ENCODE peak calls at places on chromosomes 11 and 22, in seven cellular contexts. One of them, this sample, is unnamed.
A peak's percentile ranks its signal among the peaks of the same experiment; 100 is the strongest.

GRCh38 chr11:26219506-26220117 is 112.3 kb upstream of the ANO3 start:
- DNase-seq in left ventricle myocardium inferior: no peak
- DNase-seq in OCI-LY7: no peak
- DNase-seq in AG10803: no peak
- DNase-seq in astrocyte of the spinal cord: peak; percentile 48
- DNase-seq in CD14-positive monocyte: no peak
- DNase-seq in coronary artery: no peak
- DNase-seq in this sample: no peak

GRCh38 chr11:121634889-121635288 is 182.1 kb upstream of the SORL1-AS1 start:
- DNase-seq in left ventricle myocardium inferior: no peak
- DNase-seq in OCI-LY7: no peak
- DNase-seq in AG10803: peak; percentile 92
- DNase-seq in astrocyte of the spinal cord: peak; percentile 84
- DNase-seq in CD14-positive monocyte: no peak
- DNase-seq in coronary artery: no peak
- DNase-seq in this sample: no peak

GRCh38 chr22:41448189-41448808 is 1.7 kb upstream of the TOB2 start:
- DNase-seq in left ventricle myocardium inferior: peak; percentile 95
- DNase-seq in OCI-LY7: peak; percentile 97
- DNase-seq in AG10803: peak; percentile 99
- DNase-seq in astrocyte of the spinal cord: peak; percentile 100
- DNase-seq in CD14-positive monocyte: peak; percentile 95
- DNase-seq in coronary artery: peak; percentile 98
- DNase-seq in this sample: peak; percentile 95

GRCh38 chr22:40679964-40680818 is 907 bp downstream of the MCHR1 start:
- DNase-seq in left ventricle myocardium inferior: no peak
- DNase-seq in OCI-LY7: no peak
- DNase-seq in AG10803: peak; percentile 58
- DNase-seq in astrocyte of the spinal cord: no peak
- DNase-seq in CD14-positive monocyte: no peak
- DNase-seq in coronary artery: no peak
- DNase-seq in this sample: no peak

GRCh38 chr11:47002366-47002765 is 65.8 kb downstream of the CSTPP1 start:
- DNase-seq in left ventricle myocardium inferior: no peak
- DNase-seq in OCI-LY7: peak; percentile 55
- DNase-seq in AG10803: no peak
- DNase-seq in astrocyte of the spinal cord: no peak
- DNase-seq in CD14-positive monocyte: no peak
- DNase-seq in coronary artery: no peak
- DNase-seq in this sample: no peak

GRCh38 chr11:121654506-121655480 is 202.0 kb upstream of the SORL1-AS1 start:
- DNase-seq in left ventricle myocardium inferior: no peak
- DNase-seq in OCI-LY7: no peak
- DNase-seq in AG10803: peak; percentile 77
- DNase-seq in astrocyte of the spinal cord: no peak
- DNase-seq in CD14-positive monocyte: no peak
- DNase-seq in coronary artery: no peak
- DNase-seq in this sample: no peak

GRCh38 chr11:63573881-63574855 is 11.0 kb upstream of the PLAAT2 start:
- DNase-seq in left ventricle myocardium inferior: peak; percentile 26
- DNase-seq in OCI-LY7: peak; percentile 63
- DNase-seq in AG10803: peak; percentile 55
- DNase-seq in astrocyte of the spinal cord: peak; percentile 80
- DNase-seq in CD14-positive monocyte: no peak
- DNase-seq in coronary artery: no peak
- DNase-seq in this sample: no peak

GRCh38 chr22:50258361-50259292 is 2.9 kb downstream of the MAPK12 start:
- DNase-seq in left ventricle myocardium inferior: peak; percentile 59
- DNase-seq in OCI-LY7: no peak
- DNase-seq in AG10803: no peak
- DNase-seq in astrocyte of the spinal cord: no peak
- DNase-seq in CD14-positive monocyte: no peak
- DNase-seq in coronary artery: no peak
- DNase-seq in this sample: no peak

GRCh38 chr22:46089426-46090041 is 60.8 kb upstream of the PPARA start:
- DNase-seq in left ventricle myocardium inferior: peak; percentile 13
- DNase-seq in OCI-LY7: no peak
- DNase-seq in AG10803: no peak
- DNase-seq in astrocyte of the spinal cord: no peak
- DNase-seq in CD14-positive monocyte: no peak
- DNase-seq in coronary artery: peak; percentile 75
- DNase-seq in this sample: peak; percentile 54

GRCh38 chr11:789951-790350 is at the start of gene CEND1:
- DNase-seq in left ventricle myocardium inferior: no peak
- DNase-seq in OCI-LY7: peak; percentile 79
- DNase-seq in AG10803: peak; percentile 41
- DNase-seq in astrocyte of the spinal cord: peak; percentile 38
- DNase-seq in CD14-positive monocyte: no peak
- DNase-seq in coronary artery: no peak
- DNase-seq in this sample: no peak

GRCh38 chr22:20956258-20957117 is 10.6 kb upstream of the AIFM3 start:
- DNase-seq in left ventricle myocardium inferior: no peak
- DNase-seq in OCI-LY7: no peak
- DNase-seq in AG10803: no peak
- DNase-seq in astrocyte of the spinal cord: peak; percentile 31
- DNase-seq in CD14-positive monocyte: no peak
- DNase-seq in coronary artery: no peak
- DNase-seq in this sample: no peak

GRCh38 chr11:44186531-44186930 is 91.1 kb downstream of the EXT2 start:
- DNase-seq in left ventricle myocardium inferior: no peak
- DNase-seq in OCI-LY7: no peak
- DNase-seq in AG10803: no peak
- DNase-seq in astrocyte of the spinal cord: no peak
- DNase-seq in CD14-positive monocyte: no peak
- DNase-seq in coronary artery: no peak
- DNase-seq in this sample: no peak

GRCh38 chr11:64791781-64792291 is 11.2 kb downstream of the MAP4K2 start:
- DNase-seq in left ventricle myocardium inferior: no peak
- DNase-seq in OCI-LY7: no peak
- DNase-seq in AG10803: no peak
- DNase-seq in astrocyte of the spinal cord: no peak
- DNase-seq in CD14-positive monocyte: no peak
- DNase-seq in coronary artery: no peak
- DNase-seq in this sample: peak; percentile 84

GRCh38 chr11:40337118-40337517 is 1122.3 kb downstream of the LRRC4C start:
- DNase-seq in left ventricle myocardium inferior: no peak
- DNase-seq in OCI-LY7: no peak
- DNase-seq in AG10803: no peak
- DNase-seq in astrocyte of the spinal cord: peak; percentile 44
- DNase-seq in CD14-positive monocyte: no peak
- DNase-seq in coronary artery: no peak
- DNase-seq in this sample: no peak

GRCh38 chr22:49951986-49952896 is 8.3 kb upstream of the PIM3 start:
- DNase-seq in left ventricle myocardium inferior: no peak
- DNase-seq in OCI-LY7: no peak
- DNase-seq in AG10803: peak; percentile 88
- DNase-seq in astrocyte of the spinal cord: peak; percentile 52
- DNase-seq in CD14-positive monocyte: no peak
- DNase-seq in coronary artery: no peak
- DNase-seq in this sample: no peak

GRCh38 chr11:370087-370941 is 1.0 kb downstream of the B4GALNT4 start:
- DNase-seq in left ventricle myocardium inferior: no peak
- DNase-seq in OCI-LY7: no peak
- DNase-seq in AG10803: no peak
- DNase-seq in astrocyte of the spinal cord: no peak
- DNase-seq in CD14-positive monocyte: no peak
- DNase-seq in coronary artery: no peak
- DNase-seq in this sample: peak; percentile 77

GRCh38 chr11:130037058-130037457 is 32.6 kb upstream of the APLP2 start:
- DNase-seq in left ventricle myocardium inferior: no peak
- DNase-seq in OCI-LY7: no peak
- DNase-seq in AG10803: peak; percentile 83
- DNase-seq in astrocyte of the spinal cord: peak; percentile 75
- DNase-seq in CD14-positive monocyte: no peak
- DNase-seq in coronary artery: no peak
- DNase-seq in this sample: no peak

GRCh38 chr11:41534861-41535260 is 75.4 kb upstream of the LRRC4C start:
- DNase-seq in left ventricle myocardium inferior: no peak
- DNase-seq in OCI-LY7: no peak
- DNase-seq in AG10803: no peak
- DNase-seq in astrocyte of the spinal cord: no peak
- DNase-seq in CD14-positive monocyte: no peak
- DNase-seq in coronary artery: no peak
- DNase-seq in this sample: no peak

GRCh38 chr22:42964994-42965699 is 49.8 kb downstream of the PACSIN2 start:
- DNase-seq in left ventricle myocardium inferior: no peak
- DNase-seq in OCI-LY7: no peak
- DNase-seq in AG10803: peak; percentile 49
- DNase-seq in astrocyte of the spinal cord: peak; percentile 53
- DNase-seq in CD14-positive monocyte: no peak
- DNase-seq in coronary artery: no peak
- DNase-seq in this sample: no peak

GRCh38 chr22:50186789-50187523 is 1.2 kb downstream of the TRABD start:
- DNase-seq in left ventricle myocardium inferior: no peak
- DNase-seq in OCI-LY7: peak; percentile 57
- DNase-seq in AG10803: peak; percentile 36
- DNase-seq in astrocyte of the spinal cord: peak; percentile 26
- DNase-seq in CD14-positive monocyte: no peak
- DNase-seq in coronary artery: no peak
- DNase-seq in this sample: no peak

GRCh38 chr22:33798401-33798800 is 121.9 kb downstream of the LARGE1 start:
- DNase-seq in left ventricle myocardium inferior: no peak
- DNase-seq in OCI-LY7: no peak
- DNase-seq in AG10803: peak; percentile 16
- DNase-seq in astrocyte of the spinal cord: no peak
- DNase-seq in CD14-positive monocyte: no peak
- DNase-seq in coronary artery: no peak
- DNase-seq in this sample: no peak

GRCh38 chr22:33793464-33793863 is 126.8 kb downstream of the LARGE1 start:
- DNase-seq in left ventricle myocardium inferior: no peak
- DNase-seq in OCI-LY7: no peak
- DNase-seq in AG10803: no peak
- DNase-seq in astrocyte of the spinal cord: no peak
- DNase-seq in CD14-positive monocyte: no peak
- DNase-seq in coronary artery: no peak
- DNase-seq in this sample: no peak

GRCh38 chr22:33792837-33793236 is 127.4 kb downstream of the LARGE1 start:
- DNase-seq in left ventricle myocardium inferior: no peak
- DNase-seq in OCI-LY7: no peak
- DNase-seq in AG10803: peak; percentile 40
- DNase-seq in astrocyte of the spinal cord: no peak
- DNase-seq in CD14-positive monocyte: no peak
- DNase-seq in coronary artery: no peak
- DNase-seq in this sample: no peak

GRCh38 chr22:33796494-33796893 is 123.8 kb downstream of the LARGE1 start:
- DNase-seq in left ventricle myocardium inferior: no peak
- DNase-seq in OCI-LY7: no peak
- DNase-seq in AG10803: no peak
- DNase-seq in astrocyte of the spinal cord: no peak
- DNase-seq in CD14-positive monocyte: no peak
- DNase-seq in coronary artery: no peak
- DNase-seq in this sample: no peak
- TF ChIP-seq CTCF in left ventricle myocardium inferior: no peak
- TF ChIP-seq CTCF in OCI-LY7: peak; percentile 17
- TF ChIP-seq CTCF in AG10803: no peak
- TF ChIP-seq CTCF in astrocyte of the spinal cord: no peak
- TF ChIP-seq CTCF in CD14-positive monocyte: no peak
- TF ChIP-seq CTCF in coronary artery: no peak
- TF ChIP-seq CTCF in this sample: peak; percentile 46

DNA sequence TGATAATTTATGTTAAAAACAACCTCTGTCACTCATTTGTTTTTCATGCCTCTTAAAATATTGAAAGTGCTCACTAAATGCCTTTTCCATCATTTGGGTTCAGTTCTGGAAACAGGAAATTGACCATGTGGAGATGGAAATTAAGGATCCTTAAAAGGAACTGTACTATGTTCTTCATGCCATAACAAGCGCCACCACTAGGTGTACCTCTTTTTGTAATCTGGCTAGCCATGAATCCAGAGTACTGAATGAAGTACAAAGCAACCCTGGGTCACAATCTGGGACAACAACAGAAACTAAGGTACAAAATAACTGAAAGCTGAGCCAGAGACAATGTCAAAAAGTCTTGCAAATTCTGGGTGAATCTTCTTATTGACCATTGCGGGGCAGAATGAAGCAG is 559.1 kb downstream of the FAM181B start:
- DNase-seq in left ventricle myocardium inferior: no peak
- DNase-seq in OCI-LY7: no peak
- DNase-seq in AG10803: no peak
- DNase-seq in astrocyte of the spinal cord: no peak
- DNase-seq in CD14-positive monocyte: no peak
- DNase-seq in coronary artery: no peak
- DNase-seq in this sample: no peak
- TF ChIP-seq CTCF in left ventricle myocardium inferior: peak; percentile 11
- TF ChIP-seq CTCF in OCI-LY7: peak; percentile 67
- TF ChIP-seq CTCF in AG10803: no peak
- TF ChIP-seq CTCF in astrocyte of the spinal cord: peak; percentile 24
- TF ChIP-seq CTCF in CD14-positive monocyte: peak; percentile 12
- TF ChIP-seq CTCF in coronary artery: no peak
- TF ChIP-seq CTCF in this sample: peak; percentile 38

DNA sequence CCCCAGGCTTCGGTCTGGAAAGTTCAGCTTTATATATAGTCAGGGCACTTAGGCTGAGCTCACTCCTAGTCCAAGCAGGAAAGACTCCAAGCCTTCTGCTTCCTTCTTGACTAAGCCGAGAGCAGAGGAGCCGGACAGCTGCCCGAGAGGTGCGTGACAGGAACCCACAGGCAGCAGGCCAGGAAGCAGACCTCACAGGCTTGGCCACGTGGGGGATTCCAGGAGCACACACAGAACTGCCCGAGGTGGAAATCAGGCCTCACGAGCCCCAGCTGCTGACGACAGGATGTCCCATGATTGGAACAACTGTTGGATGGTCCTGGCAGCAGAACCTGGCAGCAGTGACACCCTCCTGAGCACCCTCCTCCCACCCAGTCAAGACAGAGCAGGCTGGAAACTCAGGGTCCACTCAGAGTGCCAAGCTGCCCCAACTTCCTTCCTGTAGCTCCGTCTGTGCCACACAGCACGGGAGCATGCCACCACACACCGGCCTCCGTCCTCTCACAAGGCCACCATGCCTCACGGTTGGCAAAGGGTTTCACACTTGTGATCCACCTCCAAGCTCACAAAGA is 5.4 kb downstream of the PLA2G6 start:
- DNase-seq in left ventricle myocardium inferior: peak; percentile 86
- DNase-seq in OCI-LY7: no peak
- DNase-seq in AG10803: peak; percentile 95
- DNase-seq in astrocyte of the spinal cord: peak; percentile 76
- DNase-seq in CD14-positive monocyte: peak; percentile 77
- DNase-seq in coronary artery: peak; percentile 72
- DNase-seq in this sample: no peak
- TF ChIP-seq CTCF in left ventricle myocardium inferior: no peak
- TF ChIP-seq CTCF in OCI-LY7: no peak
- TF ChIP-seq CTCF in AG10803: no peak
- TF ChIP-seq CTCF in astrocyte of the spinal cord: no peak
- TF ChIP-seq CTCF in CD14-positive monocyte: no peak
- TF ChIP-seq CTCF in coronary artery: no peak
- TF ChIP-seq CTCF in this sample: no peak

GRCh38 chr11:13534358-13534757 is 38.6 kb upstream of the PTH start:
- DNase-seq in left ventricle myocardium inferior: no peak
- DNase-seq in OCI-LY7: no peak
- DNase-seq in AG10803: no peak
- DNase-seq in astrocyte of the spinal cord: no peak
- DNase-seq in CD14-positive monocyte: no peak
- DNase-seq in coronary artery: no peak
- DNase-seq in this sample: no peak

GRCh38 chr11:13538044-13538443 is 42.2 kb upstream of the PTH start:
- DNase-seq in left ventricle myocardium inferior: no peak
- DNase-seq in OCI-LY7: no peak
- DNase-seq in AG10803: no peak
- DNase-seq in astrocyte of the spinal cord: no peak
- DNase-seq in CD14-positive monocyte: no peak
- DNase-seq in coronary artery: no peak
- DNase-seq in this sample: no peak

GRCh38 chr11:13535819-13536218 is 40.0 kb upstream of the PTH start:
- DNase-seq in left ventricle myocardium inferior: no peak
- DNase-seq in OCI-LY7: peak; percentile 11
- DNase-seq in AG10803: no peak
- DNase-seq in astrocyte of the spinal cord: no peak
- DNase-seq in CD14-positive monocyte: no peak
- DNase-seq in coronary artery: no peak
- DNase-seq in this sample: no peak
- TF ChIP-seq CTCF in left ventricle myocardium inferior: no peak
- TF ChIP-seq CTCF in OCI-LY7: peak; percentile 40
- TF ChIP-seq CTCF in AG10803: no peak
- TF ChIP-seq CTCF in astrocyte of the spinal cord: no peak
- TF ChIP-seq CTCF in CD14-positive monocyte: no peak
- TF ChIP-seq CTCF in coronary artery: no peak
- TF ChIP-seq CTCF in this sample: peak; percentile 36